ENCODE peak calls at places on chromosomes 6 and 20, in ten cellular contexts. One of them, this sample, is unnamed.

GRCh38 chr6:133991096-133991593 is 38.1 kb downstream of the TBPL1 start:
- DNase-seq in esophagus muscularis mucosa: no peak
- DNase-seq in upper lobe of right lung: no peak
- DNase-seq in lower lobe of right lung: no peak
- DNase-seq in ascending aorta: no peak
- DNase-seq in foreskin fibroblast: peak; percentile 58
- DNase-seq in body of pancreas: peak; percentile 13
- DNase-seq in heart left ventricle: no peak
- DNase-seq in cardiac muscle cell: peak; percentile 71
- DNase-seq in K562: no peak
- DNase-seq in this sample: no peak

GRCh38 chr6:75244063-75244575 is 518 bp upstream of the COX7A2 start:
- DNase-seq in foreskin fibroblast: no peak
- DNase-seq in body of pancreas: no peak
- DNase-seq in K562: no peak
- DNase-seq in esophagus muscularis mucosa: no peak
- DNase-seq in ascending aorta: no peak
- DNase-seq in lower lobe of right lung: no peak
- DNase-seq in cardiac muscle cell: no peak
- DNase-seq in upper lobe of right lung: no peak
- DNase-seq in heart left ventricle: no peak
- DNase-seq in this sample: no peak

GRCh38 chr6:16134430-16134829 is 5.5 kb downstream of the MYLIP start:
- DNase-seq in ascending aorta: no peak
- DNase-seq in body of pancreas: no peak
- DNase-seq in upper lobe of right lung: no peak
- DNase-seq in foreskin fibroblast: no peak
- DNase-seq in lower lobe of right lung: no peak
- DNase-seq in K562: no peak
- DNase-seq in heart left ventricle: no peak
- DNase-seq in cardiac muscle cell: no peak
- DNase-seq in esophagus muscularis mucosa: no peak
- DNase-seq in this sample: no peak

GRCh38 chr6:5943591-5943990 is 63.1 kb downstream of the NRN1 start:
- DNase-seq in foreskin fibroblast: no peak
- DNase-seq in K562: no peak
- DNase-seq in heart left ventricle: no peak
- DNase-seq in body of pancreas: no peak
- DNase-seq in cardiac muscle cell: no peak
- DNase-seq in lower lobe of right lung: no peak
- DNase-seq in esophagus muscularis mucosa: no peak
- DNase-seq in upper lobe of right lung: no peak
- DNase-seq in ascending aorta: no peak
- DNase-seq in this sample: no peak

GRCh38 chr6:44011350-44011925 is 115.8 kb downstream of the MRPL14 start:
- DNase-seq in foreskin fibroblast: no peak
- DNase-seq in lower lobe of right lung: no peak
- DNase-seq in upper lobe of right lung: no peak
- DNase-seq in K562: no peak
- DNase-seq in cardiac muscle cell: no peak
- DNase-seq in ascending aorta: no peak
- DNase-seq in esophagus muscularis mucosa: no peak
- DNase-seq in heart left ventricle: no peak
- DNase-seq in body of pancreas: no peak
- DNase-seq in this sample: no peak

GRCh38 chr6:103284835-103285234 is 1574.9 kb downstream of the HACE1 start:
- DNase-seq in esophagus muscularis mucosa: no peak
- DNase-seq in cardiac muscle cell: no peak
- DNase-seq in upper lobe of right lung: no peak
- DNase-seq in foreskin fibroblast: no peak
- DNase-seq in lower lobe of right lung: no peak
- DNase-seq in ascending aorta: no peak
- DNase-seq in heart left ventricle: no peak
- DNase-seq in K562: no peak
- DNase-seq in body of pancreas: no peak
- DNase-seq in this sample: no peak

GRCh38 chr20:25054133-25054820 is 3.7 kb downstream of the ACSS1 start:
- DNase-seq in heart left ventricle: peak; percentile 5
- DNase-seq in esophagus muscularis mucosa: no peak
- DNase-seq in lower lobe of right lung: no peak
- DNase-seq in cardiac muscle cell: no peak
- DNase-seq in body of pancreas: peak; percentile 50
- DNase-seq in K562: no peak
- DNase-seq in upper lobe of right lung: peak; percentile 45
- DNase-seq in foreskin fibroblast: no peak
- DNase-seq in ascending aorta: no peak
- DNase-seq in this sample: no peak

GRCh38 chr6:94350833-94351232 is 931.5 kb upstream of the EPHA7 start:
- DNase-seq in heart left ventricle: no peak
- DNase-seq in body of pancreas: no peak
- DNase-seq in cardiac muscle cell: no peak
- DNase-seq in foreskin fibroblast: no peak
- DNase-seq in esophagus muscularis mucosa: no peak
- DNase-seq in ascending aorta: no peak
- DNase-seq in K562: no peak
- DNase-seq in lower lobe of right lung: no peak
- DNase-seq in upper lobe of right lung: no peak
- DNase-seq in this sample: no peak

GRCh38 chr20:9051508-9051907 is 17.4 kb upstream of the PLCB4 start:
- DNase-seq in esophagus muscularis mucosa: no peak
- DNase-seq in K562: peak; percentile 10
- DNase-seq in foreskin fibroblast: peak; percentile 94
- DNase-seq in ascending aorta: no peak
- DNase-seq in body of pancreas: no peak
- DNase-seq in heart left ventricle: no peak
- DNase-seq in cardiac muscle cell: peak; percentile 88
- DNase-seq in lower lobe of right lung: no peak
- DNase-seq in upper lobe of right lung: no peak
- DNase-seq in this sample: no peak

GRCh38 chr20:36493801-36494114 is 47.6 kb upstream of the MYL9 start:
- DNase-seq in ascending aorta: no peak
- DNase-seq in body of pancreas: peak; percentile 66
- DNase-seq in foreskin fibroblast: peak; percentile 81
- DNase-seq in lower lobe of right lung: no peak
- DNase-seq in esophagus muscularis mucosa: no peak
- DNase-seq in heart left ventricle: peak; percentile 62
- DNase-seq in K562: no peak
- DNase-seq in upper lobe of right lung: no peak
- DNase-seq in cardiac muscle cell: peak; percentile 76
- DNase-seq in this sample: no peak

GRCh38 chr20:50224553-50225255 is 34.1 kb downstream of the CEBPB start:
- DNase-seq in K562: peak; percentile 39
- DNase-seq in heart left ventricle: peak; percentile 72
- DNase-seq in ascending aorta: peak; percentile 52
- DNase-seq in foreskin fibroblast: peak; percentile 94
- DNase-seq in cardiac muscle cell: peak; percentile 95
- DNase-seq in body of pancreas: peak; percentile 52
- DNase-seq in upper lobe of right lung: peak; percentile 88
- DNase-seq in esophagus muscularis mucosa: peak; percentile 93
- DNase-seq in lower lobe of right lung: peak; percentile 86
- DNase-seq in this sample: no peak

GRCh38 chr20:50034567-50035170 is 51.9 kb downstream of the SNAI1 start:
- DNase-seq in K562: no peak
- DNase-seq in lower lobe of right lung: no peak
- DNase-seq in foreskin fibroblast: no peak
- DNase-seq in body of pancreas: no peak
- DNase-seq in ascending aorta: peak; percentile 65
- DNase-seq in upper lobe of right lung: no peak
- DNase-seq in esophagus muscularis mucosa: no peak
- DNase-seq in heart left ventricle: no peak
- DNase-seq in cardiac muscle cell: peak; percentile 44
- DNase-seq in this sample: no peak

GRCh38 chr6:118288355-118289124 is 259.6 kb upstream of the PLN start:
- DNase-seq in upper lobe of right lung: no peak
- DNase-seq in cardiac muscle cell: peak; percentile 16
- DNase-seq in esophagus muscularis mucosa: no peak
- DNase-seq in K562: no peak
- DNase-seq in foreskin fibroblast: no peak
- DNase-seq in heart left ventricle: no peak
- DNase-seq in ascending aorta: no peak
- DNase-seq in body of pancreas: no peak
- DNase-seq in lower lobe of right lung: no peak
- DNase-seq in this sample: no peak
- TF ChIP-seq CTCF in upper lobe of right lung: peak; percentile 22
- TF ChIP-seq CTCF in cardiac muscle cell: peak; percentile 11
- TF ChIP-seq CTCF in esophagus muscularis mucosa: peak; percentile 23
- TF ChIP-seq CTCF in K562: no peak
- TF ChIP-seq CTCF in foreskin fibroblast: peak; percentile 39
- TF ChIP-seq CTCF in heart left ventricle: peak; percentile 39
- TF ChIP-seq CTCF in ascending aorta: peak; percentile 41
- TF ChIP-seq CTCF in body of pancreas: no peak
- TF ChIP-seq CTCF in lower lobe of right lung: no peak
- TF ChIP-seq CTCF in this sample: no peak

GRCh38 chr20:39986231-39986904 is 702.7 kb downstream of the MAFB start:
- DNase-seq in upper lobe of right lung: peak; percentile 64
- DNase-seq in foreskin fibroblast: peak; percentile 27
- DNase-seq in heart left ventricle: peak; percentile 49
- DNase-seq in esophagus muscularis mucosa: no peak
- DNase-seq in lower lobe of right lung: peak; percentile 56
- DNase-seq in K562: no peak
- DNase-seq in ascending aorta: no peak
- DNase-seq in cardiac muscle cell: peak; percentile 1
- DNase-seq in body of pancreas: peak; percentile 34
- DNase-seq in this sample: no peak
- H3K4me3 ChIP-seq in upper lobe of right lung: no peak overlapping the region
- H3K4me3 ChIP-seq in foreskin fibroblast: no peak overlapping the region
- H3K4me3 ChIP-seq in heart left ventricle: no peak overlapping the region
- H3K4me3 ChIP-seq in esophagus muscularis mucosa: no peak overlapping the region
- H3K4me3 ChIP-seq in lower lobe of right lung: no peak overlapping the region
- H3K4me3 ChIP-seq in K562: no peak overlapping the region
- H3K4me3 ChIP-seq in ascending aorta: no peak overlapping the region
- H3K4me3 ChIP-seq in cardiac muscle cell: no peak overlapping the region
- H3K4me3 ChIP-seq in body of pancreas: no peak overlapping the region
- H3K4me3 ChIP-seq in this sample: no peak overlapping the region

GRCh38 chr20:309306-309840 is 12.0 kb downstream of the ZCCHC3 start:
- DNase-seq in ascending aorta: no peak
- DNase-seq in K562: no peak
- DNase-seq in esophagus muscularis mucosa: no peak
- DNase-seq in lower lobe of right lung: no peak
- DNase-seq in body of pancreas: no peak
- DNase-seq in heart left ventricle: no peak
- DNase-seq in foreskin fibroblast: peak; percentile 48
- DNase-seq in cardiac muscle cell: peak; percentile 53
- DNase-seq in upper lobe of right lung: no peak
- DNase-seq in this sample: no peak
- TF ChIP-seq CTCF in ascending aorta: no peak
- TF ChIP-seq CTCF in K562: no peak
- TF ChIP-seq CTCF in esophagus muscularis mucosa: no peak
- TF ChIP-seq CTCF in lower lobe of right lung: no peak
- TF ChIP-seq CTCF in body of pancreas: no peak
- TF ChIP-seq CTCF in heart left ventricle: peak; percentile 22
- TF ChIP-seq CTCF in foreskin fibroblast: no peak
- TF ChIP-seq CTCF in cardiac muscle cell: no peak
- TF ChIP-seq CTCF in upper lobe of right lung: no peak
- TF ChIP-seq CTCF in this sample: no peak

GRCh38 chr6:20960067-20960466 is 425.8 kb downstream of the CDKAL1 start:
- DNase-seq in cardiac muscle cell: no peak
- DNase-seq in lower lobe of right lung: no peak
- DNase-seq in K562: no peak
- DNase-seq in ascending aorta: no peak
- DNase-seq in body of pancreas: no peak
- DNase-seq in upper lobe of right lung: no peak
- DNase-seq in heart left ventricle: no peak
- DNase-seq in esophagus muscularis mucosa: no peak
- DNase-seq in foreskin fibroblast: no peak
- DNase-seq in this sample: no peak
- H3K4me3 ChIP-seq in cardiac muscle cell: no peak overlapping the region
- H3K4me3 ChIP-seq in lower lobe of right lung: no peak overlapping the region
- H3K4me3 ChIP-seq in K562: no peak overlapping the region
- H3K4me3 ChIP-seq in ascending aorta: no peak overlapping the region
- H3K4me3 ChIP-seq in body of pancreas: no peak overlapping the region
- H3K4me3 ChIP-seq in upper lobe of right lung: no peak overlapping the region
- H3K4me3 ChIP-seq in heart left ventricle: no peak overlapping the region
- H3K4me3 ChIP-seq in esophagus muscularis mucosa: no peak overlapping the region
- H3K4me3 ChIP-seq in foreskin fibroblast: no peak overlapping the region
- H3K4me3 ChIP-seq in this sample: no peak overlapping the region

DNA sequence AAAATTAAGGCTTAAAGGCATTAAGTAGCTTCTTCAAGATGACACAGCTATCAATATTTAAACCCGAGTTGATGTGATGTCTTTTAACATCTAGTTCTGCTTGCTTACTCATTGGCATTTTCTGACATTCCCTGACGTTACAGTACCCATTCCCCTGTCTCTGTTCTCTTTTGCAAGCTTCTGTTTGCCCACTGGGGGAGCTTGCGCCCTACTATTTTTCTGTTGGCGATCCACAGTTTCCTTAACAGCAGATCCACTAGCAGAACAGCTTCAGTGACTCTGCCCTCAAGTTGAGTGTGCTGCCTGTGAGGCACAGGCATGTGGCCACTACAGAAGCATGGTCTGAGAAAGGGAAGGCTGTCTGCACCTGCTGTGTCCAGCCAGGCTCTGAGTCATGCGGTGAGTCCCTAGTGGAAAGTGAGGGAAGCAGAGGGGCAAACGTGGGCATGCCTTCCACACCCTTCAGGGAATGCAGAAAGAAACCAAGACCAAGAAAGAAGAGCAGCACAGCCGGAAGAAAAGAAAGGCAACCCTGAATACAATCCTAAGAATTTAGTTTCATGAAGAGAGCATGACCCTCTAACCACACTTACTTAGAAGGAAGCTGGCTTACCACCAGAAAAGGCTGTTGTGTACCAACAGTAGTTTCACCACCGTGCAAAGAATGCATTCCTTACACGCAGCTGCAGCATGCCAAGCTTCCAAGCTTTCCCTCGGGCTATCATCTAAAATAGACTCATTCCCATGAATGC is 97.7 kb upstream of the VGLL2 start:
- DNase-seq in body of pancreas: peak; percentile 19
- DNase-seq in lower lobe of right lung: no peak
- DNase-seq in heart left ventricle: no peak
- DNase-seq in esophagus muscularis mucosa: no peak
- DNase-seq in ascending aorta: no peak
- DNase-seq in K562: no peak
- DNase-seq in foreskin fibroblast: no peak
- DNase-seq in cardiac muscle cell: no peak
- DNase-seq in upper lobe of right lung: no peak
- DNase-seq in this sample: no peak
- TF ChIP-seq CTCF in body of pancreas: no peak
- TF ChIP-seq CTCF in lower lobe of right lung: no peak
- TF ChIP-seq CTCF in heart left ventricle: no peak
- TF ChIP-seq CTCF in esophagus muscularis mucosa: no peak
- TF ChIP-seq CTCF in ascending aorta: no peak
- TF ChIP-seq CTCF in K562: no peak
- TF ChIP-seq CTCF in foreskin fibroblast: no peak
- TF ChIP-seq CTCF in cardiac muscle cell: no peak
- TF ChIP-seq CTCF in upper lobe of right lung: no peak
- TF ChIP-seq CTCF in this sample: peak; percentile 24

DNA sequence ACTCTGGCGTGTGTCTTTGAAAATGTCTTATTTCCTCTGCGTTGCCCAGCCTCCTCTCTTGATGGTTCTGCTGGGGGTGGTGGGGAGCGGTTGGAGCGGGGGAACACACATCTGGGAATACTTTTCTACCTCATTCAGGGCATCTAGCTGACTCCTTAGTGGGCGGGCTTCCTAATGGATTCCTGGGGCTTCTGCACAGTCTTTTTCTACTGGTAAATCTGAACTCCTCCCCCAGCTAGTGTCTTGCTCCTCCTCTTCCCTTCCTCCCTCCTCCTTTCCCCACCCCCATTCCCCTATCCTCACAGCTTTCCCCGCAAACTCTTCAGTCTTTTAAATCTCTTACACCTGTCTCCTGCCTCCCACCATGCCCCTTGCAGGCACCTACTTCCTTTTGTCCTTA is 74.4 kb downstream of the PRL start:
- DNase-seq in K562: no peak
- DNase-seq in upper lobe of right lung: no peak
- DNase-seq in ascending aorta: no peak
- DNase-seq in esophagus muscularis mucosa: no peak
- DNase-seq in lower lobe of right lung: no peak
- DNase-seq in body of pancreas: no peak
- DNase-seq in cardiac muscle cell: no peak
- DNase-seq in foreskin fibroblast: no peak
- DNase-seq in heart left ventricle: no peak
- DNase-seq in this sample: no peak
- H3K4me3 ChIP-seq in K562: no peak overlapping the region
- H3K4me3 ChIP-seq in upper lobe of right lung: no peak overlapping the region
- H3K4me3 ChIP-seq in ascending aorta: no peak overlapping the region
- H3K4me3 ChIP-seq in esophagus muscularis mucosa: no peak overlapping the region
- H3K4me3 ChIP-seq in lower lobe of right lung: no peak overlapping the region
- H3K4me3 ChIP-seq in body of pancreas: no peak overlapping the region
- H3K4me3 ChIP-seq in cardiac muscle cell: no peak overlapping the region
- H3K4me3 ChIP-seq in foreskin fibroblast: no peak overlapping the region
- H3K4me3 ChIP-seq in heart left ventricle: no peak overlapping the region
- H3K4me3 ChIP-seq in this sample: no peak overlapping the region

This sample was measured in GM12864.